ENCODE peak calls at places on chromosomes 7 and 10, in five cellular contexts. N, Y, V, D and P are unnamed samples.

GRCh38 chr7:127375626-127376025 is 16.9 kb downstream of the ZNF800 start:
- DNase-seq in V (no peak), D (no peak), N (no peak), Y (no peak), P (no peak)

GRCh38 chr10:62614389-62615157 is 189.9 kb upstream of the ADO start:
- DNase-seq in V (no peak), N (no peak), Y (no peak), D (no peak), P (peak; percentile 56)

GRCh38 chr10:6667679-6668270 is 87.7 kb upstream of the PRKCQ start:
- DNase-seq in V (no peak), N (no peak), D (no peak), Y (peak; percentile 31), P (no peak)

GRCh38 chr7:113768256-113768847 is 150.5 kb downstream of the PPP1R3A start:
- DNase-seq in D (no peak), Y (no peak), V (no peak), N (no peak), P (no peak)

GRCh38 chr10:97019213-97019844 is 166.4 kb downstream of the SLIT1 start:
- DNase-seq in N (peak; percentile 20), V (no peak), Y (no peak), D (no peak), P (no peak)

GRCh38 chr10:55627526-55628170 is 733.4 kb downstream of the ZWINT start:
- DNase-seq in Y (no peak), D (no peak), V (no peak), N (no peak), P (no peak)

GRCh38 chr7:151351967-151352366 is 10.4 kb downstream of the NUB1 start:
- DNase-seq in N (peak; percentile 61), V (peak; percentile 67), D (no peak), Y (no peak), P (no peak)

GRCh38 chr7:73734619-73735525 is 3.7 kb downstream of the ABHD11 start:
- DNase-seq in Y (no peak), D (no peak), V (peak; percentile 67), N (peak; percentile 81), P (peak; percentile 88)

GRCh38 chr10:4174197-4174596 is 389.2 kb upstream of the KLF6 start:
- DNase-seq in V (no peak), D (no peak), Y (no peak), N (no peak), P (no peak)

GRCh38 chr10:97713351-97713827 is at the start of gene MARVELD1:
- DNase-seq in V (no peak), N (peak; percentile 36), Y (peak; percentile 22), D (peak; percentile 53), P (peak; percentile 63)

GRCh38 chr10:77770868-77771175 is 133.2 kb upstream of the KCNMA1 start:
- DNase-seq in N (no peak), D (no peak), V (no peak), Y (no peak), P (peak; percentile 26)